ENCODE peak calls at places on chromosomes 16 and 17, in nine cellular contexts. P, E, L, J, T, B, Q, K and W are unnamed samples.
A peak's percentile ranks its signal among the peaks of the same experiment; 100 is the strongest.

GRCh38 chr16:4525634-4526277 is 12.8 kb downstream of the CDIP1 start:
- DNase-seq in P (no peak), B (no peak), Q (no peak), K (peak; percentile 25), J (no peak), T (no peak), L (no peak), E (no peak), W (no peak)

GRCh38 chr17:72691017-72691416 is 401.5 kb downstream of the SLC39A11 start:
- DNase-seq in K (no peak), B (no peak), P (no peak), T (no peak), Q (no peak), L (no peak), E (no peak), J (no peak), W (no peak)

GRCh38 chr17:41863074-41863843 is 2.0 kb downstream of the KLHL11 start:
- DNase-seq in K (no peak), P (no peak), B (no peak), J (no peak), Q (no peak), L (no peak), T (no peak), E (no peak), W (peak; percentile 70)

GRCh38 chr17:37488607-37489196 is 989 bp upstream of the DUSP14 start:
- DNase-seq in J (peak; percentile 92), Q (peak; percentile 87), P (peak; percentile 89), T (no peak), B (peak; percentile 91), K (peak; percentile 93), L (peak; percentile 94), E (peak; percentile 56), W (peak; percentile 74)

GRCh38 chr17:78883533-78884131 is 19.4 kb downstream of the CEP295NL start:
- DNase-seq in B (peak; percentile 64), P (peak; percentile 80), J (peak; percentile 95), L (peak; percentile 96), E (no peak), K (peak; percentile 98), Q (peak; percentile 45), T (peak; percentile 83), W (no peak)

GRCh38 chr16:78133919-78134318 is 34.5 kb downstream of the WWOX start:
- DNase-seq in E (no peak), P (no peak), L (no peak), J (no peak), Q (no peak), K (no peak), T (no peak), B (no peak), W (no peak)

GRCh38 chr16:81035975-81036750 is 521 bp downstream of the ATMIN start:
- DNase-seq in K (peak; percentile 14), P (peak; percentile 77), T (no peak), B (peak; percentile 64), L (peak; percentile 27), J (peak; percentile 30), E (peak; percentile 64), Q (peak; percentile 46), W (peak; percentile 46)

GRCh38 chr17:76557368-76558209 is 17.7 kb downstream of the PRCD start:
- DNase-seq in K (peak; percentile 93), P (peak; percentile 96), L (peak; percentile 96), J (peak; percentile 83), T (peak; percentile 93), B (peak; percentile 91), Q (peak; percentile 94), E (peak; percentile 92), W (peak; percentile 97)

GRCh38 chr16:67431077-67431804 is at the start of gene HSD11B2:
- DNase-seq in E (no peak), L (peak; percentile 17), Q (peak; percentile 75), P (peak; percentile 83), B (peak; percentile 84), J (peak; percentile 72), T (no peak), K (peak; percentile 59), W (peak; percentile 22)

GRCh38 chr17:8288336-8289102 is at the start of gene RANGRF:
- DNase-seq in P (peak; percentile 95), T (peak; percentile 51), K (peak; percentile 79), E (peak; percentile 94), Q (peak; percentile 87), L (peak; percentile 82), J (peak; percentile 95), B (peak; percentile 90), W (peak; percentile 91)

GRCh38 chr17:41689497-41690299 is 1.0 kb downstream of the EIF1 start:
- DNase-seq in L (peak; percentile 76), E (no peak), B (no peak), T (no peak), P (no peak), Q (peak; percentile 50), K (no peak), J (no peak), W (peak; percentile 77)

GRCh38 chr16:83046664-83047063 is 419.9 kb downstream of the CDH13 start:
- DNase-seq in L (no peak), K (no peak), Q (no peak), P (no peak), T (no peak), B (no peak), J (no peak), E (no peak), W (no peak)

GRCh38 chr17:43517615-43518386 is 28.3 kb downstream of the ETV4 start:
- DNase-seq in J (no peak), L (peak; percentile 58), P (no peak), E (peak; percentile 71), B (no peak), T (no peak), K (peak; percentile 43), Q (no peak), W (peak; percentile 14)

GRCh38 chr17:74133726-74134125 is 69.8 kb upstream of the RPL38 start:
- DNase-seq in B (no peak), T (no peak), J (no peak), P (peak; percentile 29), L (no peak), K (no peak), E (no peak), Q (no peak), W (no peak)

GRCh38 chr17:74135391-74136167 is 67.9 kb upstream of the RPL38 start:
- DNase-seq in Q (no peak), B (no peak), P (peak; percentile 38), T (no peak), K (no peak), L (no peak), J (no peak), E (no peak), W (no peak)

GRCh38 chr17:74137416-74137815 is 66.1 kb upstream of the RPL38 start:
- DNase-seq in E (no peak), Q (no peak), K (no peak), L (no peak), B (no peak), P (no peak), J (no peak), T (no peak), W (no peak)

GRCh38 chr17:74132354-74132753 is 71.1 kb upstream of the RPL38 start:
- DNase-seq in J (no peak), T (no peak), K (no peak), L (no peak), P (peak; percentile 3), E (no peak), Q (no peak), B (no peak), W (no peak)

DNA sequence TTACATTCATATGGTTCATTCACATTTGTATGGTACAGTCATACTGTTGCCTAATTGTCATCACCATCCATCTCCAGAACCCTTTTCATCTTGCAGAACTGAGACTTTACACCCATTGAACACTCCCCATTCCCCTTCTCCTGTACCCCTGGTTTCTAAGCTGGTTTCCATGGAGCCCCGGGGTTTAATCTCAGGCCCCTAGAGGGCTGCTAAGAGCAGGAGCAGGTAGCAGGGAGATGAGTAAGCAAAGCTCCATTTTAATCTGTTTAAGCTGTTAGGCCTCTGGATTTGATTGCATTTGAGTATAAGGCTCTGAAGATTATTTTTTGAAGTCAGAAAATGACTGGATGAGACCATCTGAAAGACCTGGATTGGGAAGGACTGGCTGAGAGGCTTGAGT is 68.5 kb upstream of the RPL38 start:
- DNase-seq in L (no peak), K (no peak), B (no peak), E (no peak), Q (no peak), J (no peak), P (no peak), T (no peak), W (no peak)
- TF ChIP-seq CTCF in L (no peak), K (no peak), B (no peak), E (no peak), Q (no peak), J (no peak), P (no peak), T (no peak), W (no peak)

GRCh38 chr17:57440522-57441269 is 184.4 kb downstream of the MSI2 start:
- DNase-seq in P (no peak), J (peak; percentile 85), K (peak; percentile 50), Q (peak; percentile 35), B (no peak), E (peak; percentile 77), T (no peak), L (peak; percentile 98), W (peak; percentile 95)
- TF ChIP-seq CTCF in P (peak; percentile 31), J (no peak), K (no peak), Q (no peak), B (peak; percentile 9), E (peak; percentile 47), T (no peak), L (peak; percentile 85), W (peak; percentile 76)

GRCh38 chr16:17227278-17227677 is 243.5 kb downstream of the XYLT1 start:
- DNase-seq in B (no peak), K (no peak), L (no peak), E (no peak), Q (no peak), J (peak; percentile 32), P (no peak), T (no peak), W (no peak)
- TF ChIP-seq CTCF in B (no peak), K (no peak), L (no peak), E (no peak), Q (no peak), J (no peak), P (no peak), T (no peak), W (no peak)

GRCh38 chr17:58528443-58528842 is 14.0 kb upstream of the MTMR4 start:
- DNase-seq in J (no peak), K (no peak), P (no peak), T (no peak), Q (no peak), B (no peak), L (no peak), E (no peak), W (no peak)

GRCh38 chr17:58521680-58522079 is 7.2 kb upstream of the MTMR4 start:
- DNase-seq in J (no peak), K (no peak), E (no peak), Q (no peak), P (no peak), T (no peak), L (no peak), B (no peak), W (no peak)

GRCh38 chr17:58527306-58527705 is 12.9 kb upstream of the MTMR4 start:
- DNase-seq in T (no peak), L (no peak), Q (no peak), K (no peak), E (no peak), J (no peak), P (no peak), B (no peak), W (no peak)

GRCh38 chr17:58527949-58528348 is 13.5 kb upstream of the MTMR4 start:
- DNase-seq in L (peak; percentile 56), K (no peak), T (no peak), B (no peak), Q (no peak), J (no peak), E (no peak), P (no peak), W (no peak)

GRCh38 chr17:58525239-58525638 is 10.8 kb upstream of the MTMR4 start:
- DNase-seq in E (no peak), J (peak; percentile 39), B (no peak), Q (no peak), K (peak; percentile 77), T (no peak), P (no peak), L (peak; percentile 80), W (no peak)
- TF ChIP-seq CTCF in E (no peak), J (no peak), B (no peak), Q (no peak), K (no peak), T (no peak), P (no peak), L (no peak), W (no peak)